ENCODE peak calls at places on chromosomes 6 and 20, in seven cellular contexts. K is right cardiac atrium, X is GM23248, H is fibroblast of mammary gland, Y is astrocyte of the spinal cord, M is Peyer's patch, V is fibroblast of lung. N is an unnamed sample.
A peak's percentile ranks its signal among the peaks of the same experiment; 100 is the strongest.

GRCh38 chr6:74879234-74879633 is 326.6 kb downstream of the COL12A1 start:
- DNase-seq in Y (peak; percentile 81), H (peak; percentile 92), V (peak; percentile 95), M (no peak), K (no peak), X (peak; percentile 88), N (no peak)

GRCh38 chr6:166245148-166245547 is 63.0 kb downstream of the PRR18 start:
- DNase-seq in M (no peak), H (no peak), X (no peak), V (no peak), K (no peak), Y (no peak), N (no peak)

GRCh38 chr6:161095916-161096315 is 104.3 kb downstream of the MAP3K4 start:
- DNase-seq in K (no peak), X (peak; percentile 40), H (no peak), Y (no peak), M (no peak), V (no peak), N (no peak)

GRCh38 chr6:356828-357251 is 34.7 kb upstream of the IRF4 start:
- DNase-seq in Y (no peak), H (no peak), V (no peak), K (peak; percentile 69), X (no peak), M (peak; percentile 67), N (no peak)

GRCh38 chr6:90911600-90911999 is 324.7 kb upstream of the MAP3K7 start:
- DNase-seq in H (no peak), Y (no peak), V (no peak), K (no peak), X (no peak), M (no peak), N (no peak)

GRCh38 chr6:107822154-107823046 is 1.7 kb downstream of the SCML4 start:
- DNase-seq in M (peak; percentile 49), V (no peak), K (no peak), Y (no peak), H (no peak), X (no peak), N (no peak)

GRCh38 chr6:28771401-28772267 is 152.2 kb downstream of the TRIM27 start:
- DNase-seq in Y (no peak), H (no peak), V (no peak), K (no peak), M (no peak), X (no peak), N (no peak)

GRCh38 chr6:169791721-169792131 is 40.3 kb downstream of the ERMARD start:
- DNase-seq in X (no peak), Y (peak; percentile 18), K (no peak), M (no peak), H (no peak), V (no peak), N (no peak)

GRCh38 chr20:64136004-64136710 is 28.1 kb upstream of the MYT1 start:
- DNase-seq in X (no peak), M (no peak), V (no peak), H (no peak), Y (no peak), K (peak; percentile 10), N (no peak)

GRCh38 chr6:124567401-124567800 is 394.8 kb upstream of the RNF217 start:
- DNase-seq in X (no peak), Y (no peak), M (no peak), H (no peak), K (no peak), V (no peak), N (no peak)

GRCh38 chr20:56373942-56374341 is 15.2 kb downstream of the FAM210B start:
- DNase-seq in Y (peak; percentile 89), H (peak; percentile 96), K (no peak), M (no peak), X (peak; percentile 95), V (peak; percentile 99), N (no peak)

GRCh38 chr6:107600936-107601335 is 111.0 kb downstream of the SOBP start:
- DNase-seq in M (no peak), H (peak; percentile 12), X (peak; percentile 41), K (no peak), V (peak; percentile 8), Y (peak; percentile 62), N (peak; percentile 29)

GRCh38 chr6:143506199-143506598 is 5.3 kb downstream of the FUCA2 start:
- DNase-seq in Y (no peak), K (no peak), M (no peak), H (no peak), X (no peak), V (no peak), N (no peak)

GRCh38 chr6:15430181-15430580 is 184.3 kb downstream of the JARID2 start:
- DNase-seq in X (peak; percentile 39), V (peak; percentile 85), Y (no peak), H (no peak), M (no peak), K (no peak), N (no peak)

GRCh38 chr6:25655746-25656145 is 3.7 kb downstream of the SCGN start:
- DNase-seq in Y (no peak), X (no peak), V (no peak), H (peak; percentile 21), K (no peak), M (no peak), N (no peak)

GRCh38 chr6:5994234-5994998 is 12.3 kb downstream of the NRN1 start:
- DNase-seq in M (no peak), Y (no peak), V (no peak), K (no peak), H (no peak), X (no peak), N (no peak)

GRCh38 chr6:5995705-5996686 is 10.7 kb downstream of the NRN1 start:
- DNase-seq in Y (peak; percentile 67), X (peak; percentile 92), V (no peak), H (peak; percentile 85), K (peak; percentile 90), M (no peak), N (peak; percentile 61)

GRCh38 chr6:5997420-5998093 is 9.2 kb downstream of the NRN1 start:
- DNase-seq in Y (peak; percentile 19), X (peak; percentile 79), H (peak; percentile 40), V (no peak), M (no peak), K (peak; percentile 69), N (no peak)

GRCh38 chr6:5996701-5997419 is 9.9 kb downstream of the NRN1 start:
- DNase-seq in H (peak; percentile 55), X (peak; percentile 84), Y (peak; percentile 39), K (peak; percentile 52), M (no peak), V (no peak), N (no peak)

GRCh38 chr6:5994999-5995698 is 11.6 kb downstream of the NRN1 start:
- DNase-seq in Y (no peak), K (no peak), V (no peak), M (no peak), X (no peak), H (no peak), N (no peak)
- H3K4me3 ChIP-seq in Y (no peak overlapping the region), K (no peak overlapping the region), V (no peak overlapping the region), M (no peak overlapping the region), X (no peak overlapping the region), H (no peak overlapping the region), N (peak overlapping the region; percentile 79)

DNA sequence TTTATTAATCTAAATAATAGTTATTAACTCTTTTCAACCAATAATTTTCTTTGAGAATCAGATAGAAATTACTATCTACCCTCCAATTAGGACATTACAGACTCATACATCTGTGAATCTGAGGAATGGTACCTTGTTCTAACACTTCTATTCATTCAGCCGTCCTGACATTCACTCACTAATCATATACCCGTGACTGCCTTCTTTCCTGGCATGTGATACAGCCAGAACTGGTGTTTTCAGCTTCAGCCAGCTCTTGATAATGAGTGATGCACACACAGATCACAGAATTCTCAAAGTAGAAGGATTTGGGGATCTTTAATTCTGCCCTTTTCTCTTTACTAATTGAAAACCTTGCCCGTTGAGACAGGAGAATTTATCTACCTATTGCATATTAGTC is 499.9 kb downstream of the UTRN start:
- DNase-seq in M (no peak), X (no peak), H (no peak), V (no peak), Y (no peak), K (no peak), N (no peak)
- H3K4me3 ChIP-seq in M (no peak overlapping the region), X (no peak overlapping the region), H (no peak overlapping the region), V (no peak overlapping the region), Y (no peak overlapping the region), K (no peak overlapping the region), N (no peak overlapping the region)

DNA sequence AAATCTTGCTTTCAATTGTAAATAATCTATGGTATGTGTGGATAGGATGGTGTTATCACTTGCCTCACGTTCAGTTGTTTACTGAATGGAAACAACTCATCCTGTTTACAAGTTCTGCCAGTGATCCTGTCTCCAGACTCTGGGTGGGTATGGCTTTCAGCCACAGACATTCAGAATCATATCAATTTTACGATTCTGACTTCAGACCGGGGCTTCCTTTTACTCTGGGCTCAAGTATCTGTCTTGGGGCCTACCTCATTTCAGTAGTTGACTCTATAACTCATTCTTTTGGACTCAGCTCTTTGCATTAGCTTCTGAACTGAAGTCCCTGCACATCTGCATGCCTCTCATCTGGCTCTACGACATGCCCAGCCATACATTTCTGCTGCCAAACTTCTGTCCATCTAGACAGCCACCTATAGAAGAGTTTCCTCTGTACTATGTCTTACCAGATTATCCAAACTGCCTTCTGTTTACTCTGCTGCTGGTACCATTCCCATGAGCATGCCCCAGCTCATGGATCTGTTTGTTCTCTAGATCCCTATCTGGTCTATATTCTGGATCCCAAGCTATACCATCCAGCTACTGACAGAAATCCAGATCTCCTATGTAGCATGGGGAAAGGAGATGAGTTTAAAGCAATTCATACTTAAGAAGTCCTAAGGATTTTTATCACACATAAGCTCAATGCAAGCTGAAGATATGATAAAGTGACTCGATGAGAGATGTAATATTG is 34.3 kb downstream of the FYN start:
- DNase-seq in V (no peak), M (no peak), H (no peak), Y (no peak), X (no peak), K (no peak), N (no peak)
- H3K4me3 ChIP-seq in V (no peak overlapping the region), M (no peak overlapping the region), H (no peak overlapping the region), Y (no peak overlapping the region), X (no peak overlapping the region), K (no peak overlapping the region), N (no peak overlapping the region)

DNA sequence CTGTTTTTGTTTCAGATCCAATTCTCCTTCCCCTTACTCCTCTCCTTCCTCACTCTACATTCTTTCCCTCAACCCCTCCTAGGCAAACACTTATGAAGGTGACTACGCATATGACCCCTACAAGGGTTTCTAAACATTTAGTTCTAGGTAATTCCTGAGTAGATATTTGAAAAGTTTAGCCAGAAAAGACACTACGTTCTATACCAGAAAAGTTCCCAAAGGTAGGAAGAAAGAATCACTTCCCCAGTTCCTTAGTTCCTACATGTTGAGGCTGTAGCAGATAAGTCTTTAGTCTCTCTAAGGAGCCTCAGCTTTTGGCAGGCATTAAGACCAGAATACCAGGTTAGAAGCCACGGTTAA is 11.6 kb downstream of the POU3F2 start:
- DNase-seq in Y (no peak), H (no peak), X (no peak), K (no peak), M (no peak), V (no peak), N (no peak)
- H3K4me3 ChIP-seq in Y (no peak overlapping the region), H (no peak overlapping the region), X (no peak overlapping the region), K (no peak overlapping the region), M (no peak overlapping the region), V (no peak overlapping the region), N (no peak overlapping the region)